ENCODE peak calls at places on chromosomes 7 and 10, in six cellular contexts. X, M, F, Y, K and C are unnamed samples.

GRCh38 chr7:17546206-17546998 is 247.9 kb downstream of the AHR start:
- DNase-seq in X (no peak), M (no peak), F (no peak), Y (no peak), K (peak; percentile 56), C (peak; percentile 98)

GRCh38 chr7:74183653-74184450 is 9.7 kb downstream of the EIF4H start:
- DNase-seq in X (no peak), M (peak; percentile 48), F (peak; percentile 47), Y (no peak), K (no peak), C (no peak)

GRCh38 chr7:51045319-51046102 is 262.8 kb upstream of the GRB10 start:
- DNase-seq in X (no peak), M (no peak), F (no peak), Y (no peak), K (peak; percentile 82), C (peak; percentile 82)

GRCh38 chr7:127375626-127376025 is 16.9 kb downstream of the ZNF800 start:
- DNase-seq in X (no peak), M (no peak), F (no peak), Y (no peak), K (no peak), C (no peak)

GRCh38 chr7:92075455-92076158 is 58.7 kb downstream of the CYP51A1 start:
- DNase-seq in X (no peak), M (no peak), F (no peak), Y (no peak), K (no peak), C (no peak)

GRCh38 chr7:51024867-51025266 is 242.2 kb upstream of the GRB10 start:
- DNase-seq in X (no peak), M (no peak), F (peak; percentile 30), Y (no peak), K (no peak), C (no peak)

GRCh38 chr10:69628876-69629275 is 1.2 kb upstream of the FAM241B start:
- DNase-seq in X (no peak), M (no peak), F (no peak), Y (no peak), K (no peak), C (no peak)

GRCh38 chr7:5661941-5662340 is 119.5 kb downstream of the RNF216 start:
- DNase-seq in X (no peak), M (peak; percentile 75), F (peak; percentile 47), Y (no peak), K (no peak), C (no peak)

GRCh38 chr7:22992874-22993840 is 20.8 kb downstream of the HYCC1 start:
- DNase-seq in X (no peak), M (peak; percentile 54), F (no peak), Y (no peak), K (no peak), C (peak; percentile 27)

GRCh38 chr10:18223898-18224297 is 83.7 kb downstream of the CACNB2 start:
- DNase-seq in X (no peak), M (no peak), F (no peak), Y (no peak), K (no peak), C (no peak)

GRCh38 chr7:28747854-28748253 is 210.3 kb downstream of the TRIL start:
- DNase-seq in X (no peak), M (no peak), F (no peak), Y (no peak), K (no peak), C (no peak)

GRCh38 chr10:131797626-131798025 is 103.2 kb upstream of the PPP2R2D start:
- DNase-seq in X (peak; percentile 12), M (no peak), F (no peak), Y (no peak), K (no peak), C (no peak)

DNA sequence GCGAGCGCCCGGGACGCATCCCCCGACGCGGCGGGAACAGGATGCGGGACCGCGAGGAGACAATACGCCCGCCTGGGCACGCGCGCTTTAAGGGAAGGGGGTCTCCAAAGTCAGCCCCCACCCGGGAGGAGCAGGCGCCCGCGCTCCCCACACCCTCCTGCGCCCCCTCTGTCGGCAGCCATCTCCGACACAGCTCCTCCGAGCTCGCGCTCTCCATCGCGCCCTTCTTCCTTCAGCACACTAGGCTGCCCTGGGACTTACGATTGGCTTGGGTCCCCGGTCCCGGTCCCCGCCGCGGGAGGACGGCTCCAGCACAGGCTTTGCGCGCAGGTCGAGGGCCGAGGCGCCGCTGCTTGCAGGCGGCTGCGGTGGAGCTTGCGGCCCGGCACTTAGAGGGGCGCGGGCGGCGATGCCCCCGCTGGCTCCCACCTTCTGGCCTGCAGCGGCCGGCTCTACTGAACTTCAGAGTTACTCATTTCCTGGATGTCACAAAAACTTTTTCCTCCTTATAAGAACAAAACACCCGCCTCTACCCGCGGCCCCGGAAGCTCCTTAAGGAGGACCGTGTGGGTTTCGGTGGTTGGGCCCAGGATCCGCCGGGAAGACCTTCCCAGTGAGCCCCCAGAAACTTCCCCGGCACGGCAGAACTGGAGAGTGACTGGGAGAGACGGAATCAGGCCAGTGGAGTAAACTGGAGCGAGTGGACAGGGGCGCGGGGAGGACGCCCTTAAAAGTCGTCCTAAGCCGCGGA is at the start of gene ITPRIP:
- DNase-seq in X (peak; percentile 93), M (peak; percentile 87), F (peak; percentile 75), Y (peak; percentile 81), K (peak; percentile 87), C (peak; percentile 85)
- TF ChIP-seq CTCF in X (no peak), M (peak; percentile 58), F (no peak), Y (peak; percentile 4), K (no peak), C (no peak)

DNA sequence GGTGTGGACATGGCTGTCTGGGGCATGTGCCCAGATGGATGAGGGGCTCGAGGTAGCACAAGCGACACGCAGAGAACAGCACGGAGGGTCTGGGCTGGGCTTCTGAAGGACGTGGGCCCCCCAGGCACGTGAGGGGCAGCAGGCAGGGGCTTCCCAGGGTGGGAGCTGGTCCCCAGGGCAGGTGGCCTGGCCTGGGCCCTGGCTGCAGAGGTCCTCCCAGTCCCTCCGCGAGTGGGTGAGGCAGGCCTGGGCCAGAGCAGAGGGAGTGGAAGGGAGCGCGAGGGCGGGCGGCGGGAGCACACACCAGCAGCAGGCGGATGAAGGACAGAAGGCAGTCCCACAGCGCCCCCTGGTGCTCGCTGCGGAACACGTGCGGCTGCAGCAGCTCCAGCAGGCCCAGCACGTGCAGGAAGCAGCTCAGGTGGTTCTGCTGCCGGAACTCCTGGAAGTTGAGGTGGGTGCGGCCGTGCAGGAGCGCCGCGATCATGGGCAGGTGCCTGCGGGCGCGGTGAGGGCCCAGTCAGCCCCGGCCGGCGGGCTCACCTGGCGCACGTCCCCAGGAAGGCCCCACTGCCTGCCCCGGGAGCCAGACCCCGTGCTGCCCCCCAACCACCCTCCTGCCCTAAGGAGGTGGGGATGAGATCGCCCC is 14.7 kb upstream of the MICALL2 start:
- DNase-seq in X (peak; percentile 93), M (peak; percentile 88), F (peak; percentile 61), Y (peak; percentile 95), K (peak; percentile 79), C (peak; percentile 81)
- TF ChIP-seq CTCF in X (peak; percentile 87), M (peak; percentile 83), F (peak; percentile 93), Y (peak; percentile 91), K (peak; percentile 90), C (peak; percentile 74)

GRCh38 chr10:113139695-113140094 is 189.6 kb downstream of the TCF7L2 start:
- DNase-seq in X (no peak), M (no peak), F (no peak), Y (no peak), K (peak; percentile 32), C (peak; percentile 37)
- TF ChIP-seq CTCF in X (no peak), M (peak; percentile 28), F (no peak), Y (no peak), K (peak; percentile 38), C (peak; percentile 47)

GRCh38 chr7:52616552-52616951 is 418.9 kb upstream of the POM121L12 start:
- DNase-seq in X (no peak), M (no peak), F (no peak), Y (no peak), K (no peak), C (no peak)
- TF ChIP-seq CTCF in X (no peak), M (no peak), F (no peak), Y (no peak), K (no peak), C (no peak)

DNA sequence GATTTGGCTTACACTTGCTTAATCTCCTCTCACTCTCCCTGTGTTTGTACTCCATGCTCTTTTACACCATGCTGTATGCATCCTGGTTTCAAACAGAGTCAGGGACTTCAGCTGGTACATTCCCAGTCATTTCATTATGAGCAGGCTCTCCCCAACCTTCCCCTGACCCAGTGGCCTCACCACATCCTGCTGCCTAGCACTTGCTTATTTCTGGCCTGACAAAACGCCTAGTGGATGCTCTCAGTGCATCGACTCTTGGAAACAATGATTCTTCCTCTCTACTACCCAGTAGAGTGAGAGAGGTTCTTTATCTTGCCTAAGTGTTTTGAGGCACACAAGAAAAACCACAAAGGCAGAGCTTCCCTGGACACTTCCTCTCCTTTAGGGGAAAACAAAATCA is 63.4 kb downstream of the CAV1 start:
- DNase-seq in X (no peak), M (peak; percentile 4), F (no peak), Y (no peak), K (peak; percentile 82), C (peak; percentile 85)
- TF ChIP-seq CTCF in X (no peak), M (no peak), F (no peak), Y (no peak), K (no peak), C (peak; percentile 13)

GRCh38 chr10:103062854-103063642 is 130.0 kb downstream of the NT5C2 start:
- DNase-seq in X (no peak), M (no peak), F (no peak), Y (no peak), K (no peak), C (no peak)
- TF ChIP-seq CTCF in X (no peak), M (peak; percentile 39), F (no peak), Y (peak; percentile 3), K (peak; percentile 35), C (no peak)

GRCh38 chr10:103593022-103593570 is 99.6 kb downstream of the NEURL1 start:
- DNase-seq in X (no peak), M (no peak), F (no peak), Y (no peak), K (no peak), C (no peak)
- TF ChIP-seq CTCF in X (no peak), M (peak; percentile 13), F (no peak), Y (no peak), K (no peak), C (no peak)